ENCODE peak calls at places on chromosome 15, in seven cellular contexts. A, C, D, K, M, Z and P are unnamed samples.

GRCh38 chr15:43210172-43210745 is 10.6 kb downstream of the EPB42 start:
- DNase-seq in C (no peak), A (no peak), Z (no peak), K (no peak), D (no peak), M (no peak), P (no peak)

GRCh38 chr15:88543065-88543776 is 3.3 kb downstream of the DET1 start:
- DNase-seq in A (no peak), Z (no peak), D (peak; percentile 12), K (no peak), C (no peak), M (no peak), P (no peak)

GRCh38 chr15:77599899-77600298 is 32.8 kb downstream of the LINGO1 start:
- DNase-seq in Z (no peak), M (no peak), C (no peak), D (peak; percentile 28), A (peak; percentile 35), K (no peak), P (no peak)

GRCh38 chr15:85002517-85002916 is 20.9 kb downstream of the PDE8A start:
- DNase-seq in K (no peak), C (no peak), Z (no peak), M (no peak), D (peak; percentile 35), A (peak; percentile 50), P (peak; percentile 63)

GRCh38 chr15:101011582-101011981 is 92.4 kb downstream of the LRRK1 start:
- DNase-seq in A (peak; percentile 40), D (no peak), Z (no peak), C (no peak), K (no peak), M (no peak), P (no peak)

GRCh38 chr15:98855067-98855814 is 152.4 kb downstream of the PGPEP1L start:
- DNase-seq in A (no peak), Z (no peak), K (no peak), M (no peak), D (no peak), C (no peak), P (no peak)

GRCh38 chr15:48281674-48282073 is 49.6 kb upstream of the DUT start:
- DNase-seq in M (no peak), D (no peak), C (no peak), K (no peak), Z (no peak), A (no peak), P (no peak)

GRCh38 chr15:55897560-55898336 is 95.7 kb downstream of the NEDD4 start:
- DNase-seq in Z (no peak), A (peak; percentile 74), K (no peak), M (no peak), D (peak; percentile 81), C (no peak), P (peak; percentile 76)

GRCh38 chr15:35078221-35078915 is 6.7 kb downstream of the NANOGP8 start:
- DNase-seq in M (peak; percentile 49), C (no peak), D (peak; percentile 58), Z (no peak), K (peak; percentile 20), A (peak; percentile 42), P (peak; percentile 43)

GRCh38 chr15:83284563-83285283 is at the start of gene BNC1:
- DNase-seq in M (no peak), Z (no peak), K (no peak), A (no peak), D (peak; percentile 71), C (no peak), P (no peak)

GRCh38 chr15:38129531-38130199 is 123.0 kb upstream of the SPRED1 start:
- DNase-seq in A (peak; percentile 100), K (no peak), M (no peak), C (no peak), D (peak; percentile 97), Z (no peak), P (peak; percentile 94)

GRCh38 chr15:90154861-90155626 is 46.1 kb upstream of the SEMA4B start:
- DNase-seq in A (peak; percentile 23), Z (no peak), M (no peak), C (no peak), D (peak; percentile 67), K (no peak), P (peak; percentile 47)

GRCh38 chr15:68400066-68400456 is 31.9 kb downstream of the ITGA11 start:
- DNase-seq in D (peak; percentile 49), M (no peak), Z (no peak), K (no peak), C (no peak), A (peak; percentile 59), P (no peak)

GRCh38 chr15:100310511-100310910 is 31.3 kb downstream of the ADAMTS17 start:
- DNase-seq in A (no peak), D (no peak), M (no peak), K (no peak), Z (no peak), C (no peak), P (no peak)

GRCh38 chr15:75636026-75636425 is 4.0 kb downstream of the IMP3 start:
- DNase-seq in K (no peak), Z (no peak), A (no peak), D (no peak), C (no peak), M (no peak), P (no peak)

GRCh38 chr15:92809880-92810361 is 90.2 kb upstream of the CHD2 start:
- DNase-seq in C (no peak), D (peak; percentile 62), Z (peak; percentile 20), M (peak; percentile 51), A (peak; percentile 57), K (no peak), P (peak; percentile 84)

GRCh38 chr15:28014623-28015200 is 84.4 kb downstream of the OCA2 start:
- DNase-seq in C (no peak), D (no peak), Z (no peak), M (no peak), A (no peak), K (no peak), P (no peak)

GRCh38 chr15:49902791-49903481 is 216.1 kb downstream of the ATP8B4 start:
- DNase-seq in D (no peak), M (no peak), A (peak; percentile 53), C (no peak), K (no peak), Z (no peak), P (peak; percentile 47)

GRCh38 chr15:79724312-79724711 is 172.5 kb downstream of the MTHFS start:
- DNase-seq in A (peak; percentile 59), K (no peak), D (peak; percentile 45), Z (no peak), M (peak; percentile 21), C (no peak), P (peak; percentile 33)

GRCh38 chr15:44296625-44297524 is 8.4 kb downstream of the GOLM2 start:
- DNase-seq in M (peak; percentile 77), C (no peak), D (peak; percentile 72), A (peak; percentile 58), Z (no peak), K (no peak), P (peak; percentile 16)

GRCh38 chr15:69699096-69699495 is 246.5 kb downstream of the RPLP1 start:
- DNase-seq in D (no peak), Z (no peak), C (no peak), K (no peak), M (no peak), A (no peak), P (no peak)

GRCh38 chr15:95025924-95026728 is 794.8 kb downstream of the MCTP2 start:
- DNase-seq in M (peak; percentile 28), K (no peak), Z (no peak), D (peak; percentile 55), C (no peak), A (peak; percentile 53), P (peak; percentile 78)

GRCh38 chr15:31389576-31389975 is 62.9 kb downstream of the KLF13 start:
- DNase-seq in A (no peak), M (no peak), Z (no peak), K (no peak), D (no peak), C (no peak), P (no peak)

GRCh38 chr15:82655606-82656005 is 8.4 kb upstream of the CPEB1 start:
- DNase-seq in M (no peak), K (no peak), A (no peak), D (no peak), Z (no peak), C (no peak), P (no peak)

GRCh38 chr15:29135702-29136426 is 133.8 kb downstream of the NSMCE3 start:
- DNase-seq in M (no peak), A (no peak), Z (no peak), C (no peak), K (no peak), D (no peak), P (no peak)

GRCh38 chr15:101099183-101099582 is 152.7 kb downstream of the CHSY1 start:
- DNase-seq in K (no peak), A (no peak), D (no peak), Z (no peak), M (no peak), C (peak; percentile 52), P (no peak)

GRCh38 chr15:51736069-51736468 is 1.4 kb downstream of the LYSMD2 start:
- DNase-seq in A (no peak), C (no peak), K (no peak), Z (no peak), M (peak; percentile 59), D (no peak), P (no peak)